ENCODE peak calls at places on chromosomes 11 and 22, in five cellular contexts. One of them, this sample, is unnamed.
A peak's percentile ranks its signal among the peaks of the same experiment; 100 is the strongest.

GRCh38 chr11:31871310-31872073 is 60.4 kb upstream of the PAX6 start:
- DNase-seq in EL: no peak
- DNase-seq in naive thymus-derived CD4-positive, alpha-beta T cell: no peak
- DNase-seq in tibial nerve: no peak
- DNase-seq in substantia nigra: no peak
- DNase-seq in this sample: no peak

GRCh38 chr22:32309585-32310251 is 47.9 kb upstream of the RFPL3 start:
- DNase-seq in EL: no peak
- DNase-seq in naive thymus-derived CD4-positive, alpha-beta T cell: no peak
- DNase-seq in tibial nerve: no peak
- DNase-seq in substantia nigra: no peak
- DNase-seq in this sample: no peak

GRCh38 chr22:22930571-22931556 is 43.2 kb downstream of the IGLL5 start:
- DNase-seq in EL: no peak
- DNase-seq in naive thymus-derived CD4-positive, alpha-beta T cell: no peak
- DNase-seq in tibial nerve: no peak
- DNase-seq in substantia nigra: no peak
- DNase-seq in this sample: no peak

GRCh38 chr22:21861290-21861848 is 6.1 kb downstream of the MAPK1 start:
- DNase-seq in EL: no peak
- DNase-seq in naive thymus-derived CD4-positive, alpha-beta T cell: no peak
- DNase-seq in tibial nerve: no peak
- DNase-seq in substantia nigra: no peak
- DNase-seq in this sample: no peak

GRCh38 chr22:39128508-39128907 is 24.0 kb downstream of the CBX7 start:
- DNase-seq in EL: no peak
- DNase-seq in naive thymus-derived CD4-positive, alpha-beta T cell: no peak
- DNase-seq in tibial nerve: no peak
- DNase-seq in substantia nigra: no peak
- DNase-seq in this sample: no peak

GRCh38 chr22:46011627-46012181 is 34.7 kb upstream of the WNT7B start:
- DNase-seq in EL: no peak
- DNase-seq in naive thymus-derived CD4-positive, alpha-beta T cell: no peak
- DNase-seq in tibial nerve: no peak
- DNase-seq in substantia nigra: no peak
- DNase-seq in this sample: peak; percentile 14

GRCh38 chr22:28992565-28993326 is 68.9 kb downstream of the C22orf31 start:
- DNase-seq in EL: no peak
- DNase-seq in naive thymus-derived CD4-positive, alpha-beta T cell: no peak
- DNase-seq in tibial nerve: no peak
- DNase-seq in substantia nigra: no peak
- DNase-seq in this sample: no peak

GRCh38 chr11:126197277-126197939 is 14.0 kb downstream of the RPUSD4 start:
- DNase-seq in EL: peak; percentile 69
- DNase-seq in naive thymus-derived CD4-positive, alpha-beta T cell: no peak
- DNase-seq in tibial nerve: no peak
- DNase-seq in substantia nigra: no peak
- DNase-seq in this sample: peak; percentile 94

GRCh38 chr11:27291302-27291889 is 71.6 kb downstream of the CCDC34 start:
- DNase-seq in EL: no peak
- DNase-seq in naive thymus-derived CD4-positive, alpha-beta T cell: peak; percentile 0
- DNase-seq in tibial nerve: no peak
- DNase-seq in substantia nigra: no peak
- DNase-seq in this sample: no peak

GRCh38 chr22:27298387-27299141 is 503.0 kb downstream of the MN1 start:
- DNase-seq in EL: no peak
- DNase-seq in naive thymus-derived CD4-positive, alpha-beta T cell: no peak
- DNase-seq in tibial nerve: no peak
- DNase-seq in substantia nigra: no peak
- DNase-seq in this sample: no peak

GRCh38 chr11:58900479-58901420 is 38.5 kb upstream of the GLYATL1 start:
- DNase-seq in EL: peak; percentile 63
- DNase-seq in naive thymus-derived CD4-positive, alpha-beta T cell: no peak
- DNase-seq in tibial nerve: peak; percentile 62
- DNase-seq in substantia nigra: peak; percentile 43
- DNase-seq in this sample: no peak

GRCh38 chr22:31818481-31819392 is 64.9 kb downstream of the DEPDC5 start:
- DNase-seq in EL: peak; percentile 18
- DNase-seq in naive thymus-derived CD4-positive, alpha-beta T cell: no peak
- DNase-seq in tibial nerve: no peak
- DNase-seq in substantia nigra: no peak
- DNase-seq in this sample: no peak

GRCh38 chr11:119481667-119482400 is 58.9 kb upstream of the THY1 start:
- DNase-seq in EL: no peak
- DNase-seq in naive thymus-derived CD4-positive, alpha-beta T cell: no peak
- DNase-seq in tibial nerve: no peak
- DNase-seq in substantia nigra: no peak
- DNase-seq in this sample: no peak

This sample was measured in gastrocnemius medialis.